ENCODE peak calls at places on chromosomes 11 and 22, in seven cellular contexts. One of them, this sample, is unnamed.

GRCh38 chr11:70210051-70210501 is 7.0 kb downstream of the FADD start:
- DNase-seq in choroid plexus epithelial cell: peak
- DNase-seq in OCI-LY7: no peak
- DNase-seq in lower lobe of right lung: no peak
- DNase-seq in psoas muscle: no peak
- DNase-seq in thoracic aorta: no peak
- DNase-seq in neural progenitor cell: no peak
- DNase-seq in this sample: no peak

GRCh38 chr11:104043137-104043536 is 6.7 kb downstream of the DDI1 start:
- DNase-seq in choroid plexus epithelial cell: peak
- DNase-seq in OCI-LY7: no peak
- DNase-seq in lower lobe of right lung: no peak
- DNase-seq in psoas muscle: no peak
- DNase-seq in thoracic aorta: no peak
- DNase-seq in neural progenitor cell: no peak
- DNase-seq in this sample: no peak

GRCh38 chr11:118560806-118561205 is 4.9 kb downstream of the IFT46 start:
- DNase-seq in choroid plexus epithelial cell: no peak
- DNase-seq in OCI-LY7: no peak
- DNase-seq in lower lobe of right lung: no peak
- DNase-seq in psoas muscle: no peak
- DNase-seq in thoracic aorta: no peak
- DNase-seq in neural progenitor cell: no peak
- DNase-seq in this sample: no peak

GRCh38 chr11:66720223-66720898 is 8.7 kb downstream of the SPTBN2 start:
- DNase-seq in choroid plexus epithelial cell: peak
- DNase-seq in OCI-LY7: no peak
- DNase-seq in lower lobe of right lung: peak
- DNase-seq in psoas muscle: peak
- DNase-seq in thoracic aorta: no peak
- DNase-seq in neural progenitor cell: peak
- DNase-seq in this sample: no peak

GRCh38 chr11:72069787-72070251 is 10.5 kb downstream of the NUMA1 start:
- DNase-seq in choroid plexus epithelial cell: peak
- DNase-seq in OCI-LY7: no peak
- DNase-seq in lower lobe of right lung: peak
- DNase-seq in psoas muscle: peak
- DNase-seq in thoracic aorta: peak
- DNase-seq in neural progenitor cell: peak
- DNase-seq in this sample: peak

GRCh38 chr11:102287963-102288744 is 29.1 kb upstream of the BIRC3 start:
- DNase-seq in choroid plexus epithelial cell: peak
- DNase-seq in OCI-LY7: peak
- DNase-seq in lower lobe of right lung: no peak
- DNase-seq in psoas muscle: no peak
- DNase-seq in thoracic aorta: no peak
- DNase-seq in neural progenitor cell: peak
- DNase-seq in this sample: peak

GRCh38 chr22:20869234-20869633 is 10.4 kb downstream of the SNAP29 start:
- DNase-seq in choroid plexus epithelial cell: no peak
- DNase-seq in OCI-LY7: no peak
- DNase-seq in lower lobe of right lung: no peak
- DNase-seq in psoas muscle: no peak
- DNase-seq in thoracic aorta: no peak
- DNase-seq in neural progenitor cell: no peak
- DNase-seq in this sample: no peak

GRCh38 chr11:35141538-35141937 is 2.6 kb downstream of the CD44 start:
- DNase-seq in choroid plexus epithelial cell: no peak
- DNase-seq in OCI-LY7: no peak
- DNase-seq in lower lobe of right lung: peak
- DNase-seq in psoas muscle: peak
- DNase-seq in thoracic aorta: no peak
- DNase-seq in neural progenitor cell: no peak
- DNase-seq in this sample: peak

GRCh38 chr11:42237701-42238235 is 778.3 kb upstream of the LRRC4C start:
- DNase-seq in choroid plexus epithelial cell: peak
- DNase-seq in OCI-LY7: no peak
- DNase-seq in lower lobe of right lung: no peak
- DNase-seq in psoas muscle: no peak
- DNase-seq in thoracic aorta: no peak
- DNase-seq in neural progenitor cell: no peak
- DNase-seq in this sample: no peak

GRCh38 chr22:29938285-29938693 is 55.3 kb downstream of the MTMR3 start:
- DNase-seq in choroid plexus epithelial cell: peak
- DNase-seq in OCI-LY7: no peak
- DNase-seq in lower lobe of right lung: no peak
- DNase-seq in psoas muscle: no peak
- DNase-seq in thoracic aorta: no peak
- DNase-seq in neural progenitor cell: no peak
- DNase-seq in this sample: no peak

GRCh38 chr22:20644071-20644642 is 129.8 kb upstream of the SERPIND1 start:
- DNase-seq in choroid plexus epithelial cell: no peak
- DNase-seq in OCI-LY7: no peak
- DNase-seq in lower lobe of right lung: no peak
- DNase-seq in psoas muscle: no peak
- DNase-seq in thoracic aorta: no peak
- DNase-seq in neural progenitor cell: no peak
- DNase-seq in this sample: no peak

GRCh38 chr11:2296913-2297622 is 4.7 kb downstream of the C11orf21 start:
- DNase-seq in choroid plexus epithelial cell: no peak
- DNase-seq in OCI-LY7: no peak
- DNase-seq in lower lobe of right lung: no peak
- DNase-seq in psoas muscle: peak
- DNase-seq in thoracic aorta: no peak
- DNase-seq in neural progenitor cell: no peak
- DNase-seq in this sample: no peak

GRCh38 chr22:38973289-38974169 is 8.6 kb upstream of the APOBEC3B start:
- DNase-seq in choroid plexus epithelial cell: no peak
- DNase-seq in OCI-LY7: peak
- DNase-seq in lower lobe of right lung: no peak
- DNase-seq in psoas muscle: peak
- DNase-seq in thoracic aorta: no peak
- DNase-seq in neural progenitor cell: peak
- DNase-seq in this sample: no peak

GRCh38 chr22:46000081-46001027 is 23.4 kb upstream of the WNT7B start:
- DNase-seq in choroid plexus epithelial cell: no peak
- DNase-seq in OCI-LY7: no peak
- DNase-seq in lower lobe of right lung: peak
- DNase-seq in psoas muscle: peak
- DNase-seq in thoracic aorta: no peak
- DNase-seq in neural progenitor cell: no peak
- DNase-seq in this sample: no peak

GRCh38 chr22:33210129-33210784 is 152.1 kb upstream of the SYN3 start:
- DNase-seq in choroid plexus epithelial cell: peak
- DNase-seq in OCI-LY7: peak
- DNase-seq in lower lobe of right lung: no peak
- DNase-seq in psoas muscle: no peak
- DNase-seq in thoracic aorta: no peak
- DNase-seq in neural progenitor cell: peak
- DNase-seq in this sample: peak

GRCh38 chr11:120720760-120721159 is 209.2 kb downstream of the GRIK4 start:
- DNase-seq in choroid plexus epithelial cell: no peak
- DNase-seq in OCI-LY7: no peak
- DNase-seq in lower lobe of right lung: no peak
- DNase-seq in psoas muscle: no peak
- DNase-seq in thoracic aorta: no peak
- DNase-seq in neural progenitor cell: no peak
- DNase-seq in this sample: no peak

GRCh38 chr11:130131957-130132850 is 27.4 kb upstream of the ST14 start:
- DNase-seq in choroid plexus epithelial cell: peak
- DNase-seq in OCI-LY7: peak
- DNase-seq in lower lobe of right lung: no peak
- DNase-seq in psoas muscle: no peak
- DNase-seq in thoracic aorta: no peak
- DNase-seq in neural progenitor cell: peak
- DNase-seq in this sample: no peak

GRCh38 chr11:2223153-2223794 is 47.1 kb downstream of the ASCL2 start:
- DNase-seq in choroid plexus epithelial cell: no peak
- DNase-seq in OCI-LY7: no peak
- DNase-seq in lower lobe of right lung: no peak
- DNase-seq in psoas muscle: no peak
- DNase-seq in thoracic aorta: no peak
- DNase-seq in neural progenitor cell: no peak
- DNase-seq in this sample: no peak

GRCh38 chr11:86174101-86175046 is 70.2 kb upstream of the EED start:
- DNase-seq in choroid plexus epithelial cell: peak
- DNase-seq in OCI-LY7: no peak
- DNase-seq in lower lobe of right lung: no peak
- DNase-seq in psoas muscle: peak
- DNase-seq in thoracic aorta: peak
- DNase-seq in neural progenitor cell: no peak
- DNase-seq in this sample: peak

GRCh38 chr11:124886978-124887666 is 10.5 kb downstream of the ROBO4 start:
- DNase-seq in choroid plexus epithelial cell: no peak
- DNase-seq in OCI-LY7: no peak
- DNase-seq in lower lobe of right lung: no peak
- DNase-seq in psoas muscle: peak
- DNase-seq in thoracic aorta: no peak
- DNase-seq in neural progenitor cell: no peak
- DNase-seq in this sample: no peak

GRCh38 chr11:16093889-16094653 is 262.3 kb downstream of the SOX6 start:
- DNase-seq in choroid plexus epithelial cell: no peak
- DNase-seq in OCI-LY7: no peak
- DNase-seq in lower lobe of right lung: no peak
- DNase-seq in psoas muscle: no peak
- DNase-seq in thoracic aorta: no peak
- DNase-seq in neural progenitor cell: no peak
- DNase-seq in this sample: no peak

GRCh38 chr11:47917643-47918369 is 62.6 kb upstream of the PTPRJ start:
- DNase-seq in choroid plexus epithelial cell: peak
- DNase-seq in OCI-LY7: peak
- DNase-seq in lower lobe of right lung: peak
- DNase-seq in psoas muscle: peak
- DNase-seq in thoracic aorta: peak
- DNase-seq in neural progenitor cell: no peak
- DNase-seq in this sample: peak

GRCh38 chr11:47916361-47916841 is 64.0 kb upstream of the PTPRJ start:
- DNase-seq in choroid plexus epithelial cell: peak
- DNase-seq in OCI-LY7: no peak
- DNase-seq in lower lobe of right lung: no peak
- DNase-seq in psoas muscle: no peak
- DNase-seq in thoracic aorta: no peak
- DNase-seq in neural progenitor cell: peak
- DNase-seq in this sample: peak

GRCh38 chr11:47915407-47916137 is 64.8 kb upstream of the PTPRJ start:
- DNase-seq in choroid plexus epithelial cell: no peak
- DNase-seq in OCI-LY7: peak
- DNase-seq in lower lobe of right lung: no peak
- DNase-seq in psoas muscle: no peak
- DNase-seq in thoracic aorta: no peak
- DNase-seq in neural progenitor cell: no peak
- DNase-seq in this sample: peak

GRCh38 chr11:47918882-47919495 is 61.4 kb upstream of the PTPRJ start:
- DNase-seq in choroid plexus epithelial cell: peak
- DNase-seq in OCI-LY7: no peak
- DNase-seq in lower lobe of right lung: peak
- DNase-seq in psoas muscle: no peak
- DNase-seq in thoracic aorta: no peak
- DNase-seq in neural progenitor cell: no peak
- DNase-seq in this sample: no peak

DNA sequence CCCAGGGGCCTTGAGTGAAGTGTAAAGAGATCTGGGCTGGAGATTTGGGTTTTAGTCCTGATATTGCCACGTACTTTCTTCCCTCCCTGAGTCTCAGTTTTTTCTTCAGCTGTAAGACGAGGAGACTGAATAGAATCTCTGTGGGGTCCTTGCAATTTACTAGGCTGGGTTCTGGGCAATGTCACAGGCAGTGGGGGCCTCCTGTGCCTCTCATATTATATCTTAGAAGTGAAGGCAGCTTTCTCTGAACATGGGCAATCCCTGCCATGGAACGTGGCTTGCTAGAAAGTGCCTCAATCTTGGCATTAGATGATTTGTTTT is 62.0 kb upstream of the PTPRJ start:
- DNase-seq in choroid plexus epithelial cell: peak
- DNase-seq in OCI-LY7: no peak
- DNase-seq in lower lobe of right lung: no peak
- DNase-seq in psoas muscle: no peak
- DNase-seq in thoracic aorta: no peak
- DNase-seq in neural progenitor cell: no peak
- DNase-seq in this sample: no peak
- H3K4me3 ChIP-seq in choroid plexus epithelial cell: no peak
- H3K4me3 ChIP-seq in OCI-LY7: no peak
- H3K4me3 ChIP-seq in lower lobe of right lung: peak
- H3K4me3 ChIP-seq in psoas muscle: no peak
- H3K4me3 ChIP-seq in thoracic aorta: peak
- H3K4me3 ChIP-seq in neural progenitor cell: no peak
- H3K4me3 ChIP-seq in this sample: no peak

GRCh38 chr11:27083241-27083640 is 42.6 kb downstream of the BBOX1 start:
- DNase-seq in choroid plexus epithelial cell: no peak
- DNase-seq in OCI-LY7: no peak
- DNase-seq in lower lobe of right lung: no peak
- DNase-seq in psoas muscle: no peak
- DNase-seq in thoracic aorta: no peak
- DNase-seq in neural progenitor cell: no peak
- DNase-seq in this sample: no peak
- H3K4me3 ChIP-seq in choroid plexus epithelial cell: no peak
- H3K4me3 ChIP-seq in OCI-LY7: no peak
- H3K4me3 ChIP-seq in lower lobe of right lung: no peak
- H3K4me3 ChIP-seq in psoas muscle: no peak
- H3K4me3 ChIP-seq in thoracic aorta: no peak
- H3K4me3 ChIP-seq in neural progenitor cell: no peak
- H3K4me3 ChIP-seq in this sample: no peak

DNA sequence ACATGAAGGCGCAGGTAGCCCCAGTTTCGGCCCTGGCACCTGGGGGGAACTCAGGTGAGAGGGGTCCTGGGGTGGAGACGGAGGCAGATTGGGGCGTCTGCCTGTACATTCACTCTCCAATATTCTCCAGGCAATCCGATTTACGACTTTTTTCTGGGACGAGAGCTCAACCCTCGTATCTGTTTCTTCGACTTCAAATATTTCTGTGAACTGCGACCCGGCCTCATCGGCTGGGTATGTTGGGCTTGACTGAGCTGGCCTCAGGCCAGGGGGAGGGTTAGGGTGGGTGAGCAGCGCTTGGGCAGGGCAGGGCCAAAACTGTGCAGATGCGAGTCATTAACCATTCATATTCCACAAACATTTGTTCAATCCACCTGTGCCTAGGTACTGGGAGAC is 1.7 kb downstream of the TM7SF2 start:
- DNase-seq in choroid plexus epithelial cell: no peak
- DNase-seq in OCI-LY7: no peak
- DNase-seq in lower lobe of right lung: no peak
- DNase-seq in psoas muscle: no peak
- DNase-seq in thoracic aorta: no peak
- DNase-seq in neural progenitor cell: no peak
- DNase-seq in this sample: no peak
- H3K4me3 ChIP-seq in choroid plexus epithelial cell: peak
- H3K4me3 ChIP-seq in OCI-LY7: peak
- H3K4me3 ChIP-seq in lower lobe of right lung: peak
- H3K4me3 ChIP-seq in psoas muscle: peak
- H3K4me3 ChIP-seq in thoracic aorta: peak
- H3K4me3 ChIP-seq in neural progenitor cell: peak
- H3K4me3 ChIP-seq in this sample: peak

DNA sequence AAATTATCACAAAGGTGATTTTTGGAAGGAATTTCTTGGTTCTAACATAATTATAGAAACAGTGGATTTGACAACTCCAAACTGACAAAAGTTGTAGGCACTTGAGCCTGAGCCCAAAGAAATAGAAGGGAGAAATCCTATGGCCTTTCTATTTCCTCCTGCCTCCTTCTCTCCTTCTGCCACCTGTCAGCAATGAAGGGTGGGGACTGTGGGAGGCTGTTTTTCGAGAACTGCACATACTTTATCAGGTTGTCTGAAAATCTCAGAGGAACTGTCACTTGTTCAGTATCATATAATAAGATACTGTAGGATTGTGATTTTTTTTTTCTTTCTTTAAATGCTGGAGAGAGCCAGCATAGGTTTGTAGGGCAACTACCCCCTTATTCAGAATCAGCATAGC is 187.9 kb upstream of the SESN3 start:
- DNase-seq in choroid plexus epithelial cell: no peak
- DNase-seq in OCI-LY7: no peak
- DNase-seq in lower lobe of right lung: no peak
- DNase-seq in psoas muscle: no peak
- DNase-seq in thoracic aorta: no peak
- DNase-seq in neural progenitor cell: no peak
- DNase-seq in this sample: no peak
- H3K4me3 ChIP-seq in choroid plexus epithelial cell: no peak
- H3K4me3 ChIP-seq in OCI-LY7: no peak
- H3K4me3 ChIP-seq in lower lobe of right lung: no peak
- H3K4me3 ChIP-seq in psoas muscle: no peak
- H3K4me3 ChIP-seq in thoracic aorta: no peak
- H3K4me3 ChIP-seq in neural progenitor cell: no peak
- H3K4me3 ChIP-seq in this sample: no peak

This sample was measured in heart right ventricle.